ENCODE peak calls at places on chromosome 13, in nine cellular contexts. B is CD8-positive, alpha-beta T cell; G is cardiac muscle cell; W is PC-3; S is IMR-90; K is prostate gland; C is lower lobe of right lung; X is K562; D is thoracic aorta. T is an unnamed sample. For H3K36me3, the result is how much of the 10 kb centered on the place peaks cover.

GRCh38 chr13:60604058-60604457 is 207.0 kb downstream of the TDRD3 start:
- DNase-seq in B (no peak), G (no peak), W (no peak), S (no peak), K (no peak), C (no peak), X (no peak), D (no peak), T (no peak)

GRCh38 chr13:27919934-27920676 is at the start of gene PDX1:
- DNase-seq in B (no peak), G (no peak), W (peak), S (no peak), K (no peak), C (no peak), X (no peak), D (no peak), T (no peak)

GRCh38 chr13:102825921-102826706 is 19.7 kb upstream of the ERCC5 start:
- DNase-seq in B (no peak), G (peak), W (peak), S (peak), K (no peak), C (no peak), X (no peak), D (no peak), T (peak)

GRCh38 chr13:85828094-85828684 is 29.0 kb upstream of the SLITRK6 start:
- DNase-seq in B (no peak), G (peak), W (peak), S (peak), K (no peak), C (no peak), X (peak), D (no peak), T (peak)

GRCh38 chr13:20869540-20869939 is 33.0 kb downstream of the XPO4 start:
- DNase-seq in B (no peak), G (peak), W (peak), S (peak), K (no peak), C (no peak), X (no peak), D (no peak), T (no peak)

GRCh38 chr13:112994084-112994780 is 25.2 kb downstream of the MCF2L start:
- DNase-seq in B (no peak), G (no peak), W (no peak), S (no peak), K (no peak), C (peak), X (no peak), D (no peak), T (no peak)

GRCh38 chr13:26707122-26708006 is 53.2 kb downstream of the GPR12 start:
- DNase-seq in B (peak), G (peak), W (peak), S (peak), K (no peak), C (no peak), X (peak), D (no peak), T (peak)

GRCh38 chr13:70390968-70391367 is 282.7 kb upstream of the KLHL1 start:
- DNase-seq in B (no peak), G (no peak), W (no peak), S (no peak), K (no peak), C (no peak), X (no peak), D (no peak), T (no peak)

DNA sequence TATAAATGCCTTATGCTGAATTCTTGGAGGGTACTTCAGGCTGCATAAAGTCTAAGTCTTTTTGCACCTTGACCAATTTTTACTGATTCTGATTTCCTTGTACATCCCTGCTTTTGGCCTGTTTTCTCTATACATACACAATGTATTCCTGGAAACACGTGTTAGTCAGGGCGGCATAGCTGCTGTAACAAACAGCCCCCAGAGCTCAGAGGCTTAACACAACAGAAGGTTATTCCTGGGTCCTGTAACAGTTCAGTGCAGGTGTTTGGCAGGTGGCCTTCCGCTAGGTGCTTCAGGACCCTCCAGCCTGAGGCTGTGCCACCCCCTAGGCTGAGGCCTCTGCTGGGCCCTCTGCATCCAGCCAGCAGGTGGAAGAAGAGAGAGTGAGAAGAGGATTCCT is 82.9 kb downstream of the ZAR1L start:
- DNase-seq in B (no peak), G (no peak), W (no peak), S (no peak), K (no peak), C (no peak), X (no peak), D (no peak), T (no peak)
- H3K36me3 ChIP-seq in B (under half), G (under half), W (under half), S (under half), K (under half), C (under half), X (under half), D (under half), T (under half)

GRCh38 chr13:101520672-101521071 is 68.2 kb downstream of the ITGBL1 start:
- DNase-seq in B (no peak), G (peak), W (peak), S (peak), K (no peak), C (no peak), X (no peak), D (no peak), T (peak)
- H3K4me3 ChIP-seq in B (no peak), G (no peak), W (no peak), S (no peak), K (no peak), C (no peak), X (no peak), D (no peak), T (no peak)

GRCh38 chr13:63050287-63050686 is 1634.6 kb upstream of the PCDH20 start:
- DNase-seq in B (no peak), G (no peak), W (no peak), S (no peak), K (no peak), C (no peak), X (no peak), D (no peak), T (no peak)

GRCh38 chr13:63044617-63045016 is 1629.0 kb upstream of the PCDH20 start:
- DNase-seq in B (no peak), G (no peak), W (no peak), S (no peak), K (no peak), C (no peak), X (no peak), D (no peak), T (no peak)

DNA sequence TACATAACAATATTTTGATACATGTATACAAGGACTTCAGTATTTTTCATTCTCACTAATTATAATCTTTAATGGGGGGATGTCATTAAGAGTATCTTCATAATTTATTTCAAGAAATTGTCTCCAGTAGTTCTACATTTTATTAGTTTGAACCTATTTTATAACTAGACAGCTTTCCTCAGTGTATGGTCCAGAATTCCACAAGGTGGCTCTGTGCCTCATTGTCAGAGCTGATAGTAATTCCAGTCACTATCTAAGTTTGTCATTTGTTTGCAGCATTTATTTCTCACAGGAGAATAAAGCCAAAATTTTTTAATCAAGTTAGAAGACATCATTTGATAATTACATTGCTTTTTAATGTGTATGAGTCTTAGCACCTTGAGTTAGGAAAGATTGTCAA is 1633.0 kb upstream of the PCDH20 start:
- DNase-seq in B (no peak), G (no peak), W (peak), S (peak), K (no peak), C (no peak), X (no peak), D (no peak), T (no peak)
- TF ChIP-seq CTCF in B (no peak), G (no peak), W (peak), S (peak), K (no peak), C (no peak), X (no peak), D (no peak), T (peak)

DNA sequence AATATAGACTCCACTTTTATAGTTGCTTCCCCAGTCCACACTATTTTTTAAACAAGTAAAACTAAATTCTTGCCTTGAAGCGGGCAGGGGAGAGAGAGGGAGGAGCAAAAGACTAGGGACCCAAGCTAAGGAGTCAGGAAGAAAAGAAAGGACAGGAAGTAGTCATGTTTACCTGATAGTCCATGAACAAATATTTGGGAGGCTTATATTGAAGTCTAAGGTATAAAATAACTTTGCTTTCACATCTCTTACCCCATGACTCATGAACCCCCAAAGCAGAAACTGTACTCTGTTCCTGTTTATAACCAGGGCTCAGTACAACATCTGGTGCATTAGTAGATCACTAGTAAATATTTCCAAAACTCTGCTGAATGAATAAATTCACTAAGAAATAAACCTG is 67.3 kb downstream of the ZAR1L start:
- DNase-seq in B (no peak), G (no peak), W (no peak), S (peak), K (no peak), C (no peak), X (no peak), D (no peak), T (no peak)
- H3K36me3 ChIP-seq in B (under half), G (under half), W (under half), S (under half), K (under half), C (under half), X (under half), D (under half), T (under half)

DNA sequence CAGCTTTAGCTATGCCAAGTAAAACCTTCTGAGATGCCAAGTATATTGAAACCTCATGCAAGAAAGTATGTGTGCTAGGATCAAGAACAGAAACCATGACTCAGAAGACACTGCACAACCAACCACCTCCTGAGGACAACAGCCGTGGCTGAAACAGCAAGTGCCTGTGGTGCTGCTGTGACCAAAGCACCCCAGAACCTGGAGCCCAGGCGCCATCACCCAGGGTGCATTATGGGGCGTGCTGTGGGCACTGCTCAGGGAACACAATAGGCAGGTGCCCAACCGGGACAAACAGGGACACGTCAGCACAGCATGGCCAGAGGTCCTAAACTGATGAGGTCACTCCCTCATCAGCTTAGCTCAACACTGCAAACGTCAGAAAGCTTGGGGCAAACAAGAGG is 101.3 kb upstream of the SLC15A1 start:
- DNase-seq in B (no peak), G (no peak), W (no peak), S (peak), K (no peak), C (no peak), X (no peak), D (no peak), T (peak)
- H3K4me3 ChIP-seq in B (no peak), G (no peak), W (no peak), S (no peak), K (no peak), C (no peak), X (no peak), D (peak), T (no peak)

GRCh38 chr13:52984881-52985363 is 43.7 kb upstream of the OLFM4 start:
- DNase-seq in B (no peak), G (no peak), W (no peak), S (no peak), K (no peak), C (no peak), X (no peak), D (no peak), T (no peak)

GRCh38 chr13:52980695-52981094 is 47.9 kb upstream of the OLFM4 start:
- DNase-seq in B (no peak), G (no peak), W (peak), S (no peak), K (no peak), C (no peak), X (no peak), D (no peak), T (no peak)

GRCh38 chr13:52978989-52979388 is 49.6 kb upstream of the OLFM4 start:
- DNase-seq in B (no peak), G (no peak), W (no peak), S (no peak), K (no peak), C (no peak), X (no peak), D (no peak), T (no peak)

GRCh38 chr13:52983836-52984235 is 44.8 kb upstream of the OLFM4 start:
- DNase-seq in B (no peak), G (no peak), W (no peak), S (no peak), K (no peak), C (no peak), X (no peak), D (no peak), T (no peak)
- TF ChIP-seq CTCF in B (no peak), G (no peak), W (no peak), S (no peak), K (no peak), C (no peak), X (no peak), D (no peak), T (no peak)

DNA sequence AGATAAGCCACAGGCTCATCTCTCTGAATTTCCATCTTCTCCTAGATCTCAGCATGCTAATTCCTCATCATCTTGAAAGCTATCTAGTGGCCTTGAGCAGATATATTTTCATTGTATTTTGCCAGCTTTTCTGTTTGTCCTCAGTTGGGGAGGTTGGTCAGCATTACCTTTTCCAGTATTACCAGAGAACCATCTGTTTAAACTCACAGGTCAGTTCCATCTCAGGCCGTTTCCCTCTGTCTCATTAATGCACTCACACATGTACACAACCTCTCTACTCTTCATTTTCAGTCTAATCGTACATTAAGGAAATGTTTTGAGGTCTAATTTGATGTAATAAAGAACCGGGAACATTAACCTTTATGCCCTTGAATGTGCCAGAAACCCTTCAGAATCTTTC is 29.7 kb downstream of the USPL1 start:
- DNase-seq in B (no peak), G (no peak), W (no peak), S (no peak), K (no peak), C (no peak), X (no peak), D (no peak), T (no peak)
- H3K36me3 ChIP-seq in B (under half), G (under half), W (under half), S (under half), K (under half), C (half or more), X (half or more), D (under half), T (half or more)

GRCh38 chr13:46355088-46355468 is 32.0 kb downstream of the RUBCNL start:
- DNase-seq in B (no peak), G (no peak), W (no peak), S (no peak), K (no peak), C (no peak), X (no peak), D (no peak), T (no peak)

GRCh38 chr13:46355906-46356305 is 31.1 kb downstream of the RUBCNL start:
- DNase-seq in B (no peak), G (no peak), W (no peak), S (no peak), K (no peak), C (no peak), X (no peak), D (no peak), T (no peak)

GRCh38 chr13:46361535-46361934 is 25.5 kb downstream of the RUBCNL start:
- DNase-seq in B (no peak), G (no peak), W (peak), S (no peak), K (no peak), C (no peak), X (no peak), D (no peak), T (peak)

GRCh38 chr13:46354143-46355087 is 32.6 kb downstream of the RUBCNL start:
- DNase-seq in B (no peak), G (peak), W (peak), S (peak), K (no peak), C (no peak), X (no peak), D (no peak), T (peak)

DNA sequence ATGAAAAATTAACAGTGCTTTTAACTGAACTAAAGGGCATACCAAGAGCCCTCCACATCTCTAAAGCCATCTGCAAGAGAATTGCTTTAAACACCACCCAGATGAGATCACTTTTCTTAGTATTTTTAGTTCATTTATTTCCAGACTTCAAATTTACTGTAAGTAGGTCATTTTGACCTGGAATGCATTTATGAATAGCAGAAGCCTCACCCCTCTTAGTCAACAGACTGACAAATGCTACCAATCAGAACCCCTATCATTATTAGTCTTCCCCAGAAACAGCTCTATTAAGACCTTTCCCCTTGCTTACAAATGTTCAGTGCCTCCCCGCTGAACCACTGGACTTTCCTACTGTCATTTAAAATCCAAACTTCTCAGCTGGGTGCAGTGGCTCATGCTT is 27.3 kb downstream of the RUBCNL start:
- DNase-seq in B (no peak), G (no peak), W (peak), S (peak), K (no peak), C (no peak), X (no peak), D (no peak), T (peak)
- H3K4me3 ChIP-seq in B (no peak), G (no peak), W (no peak), S (no peak), K (no peak), C (no peak), X (no peak), D (no peak), T (no peak)

T was measured in brain microvascular endothelial cell.